ENCODE peak calls at places on chromosomes 16 and 17, in nine cellular contexts. One of them, this sample, is unnamed. For H3K27me3, the result is how much of the 10 kb centered on the place peaks cover.

GRCh38 chr16:17205279-17206139 is 265.3 kb downstream of the XYLT1 start:
- DNase-seq in psoas muscle: no peak
- DNase-seq in BE2C: no peak
- DNase-seq in dorsolateral prefrontal cortex: no peak
- DNase-seq in uterus: no peak
- DNase-seq in PC-9: no peak
- DNase-seq in Panc1: no peak
- DNase-seq in SK-N-SH: no peak
- DNase-seq in astrocyte: peak
- DNase-seq in this sample: no peak

GRCh38 chr17:82984751-82985435 is 94.5 kb upstream of the METRNL start:
- DNase-seq in astrocyte: no peak
- DNase-seq in BE2C: no peak
- DNase-seq in psoas muscle: no peak
- DNase-seq in dorsolateral prefrontal cortex: no peak
- DNase-seq in uterus: no peak
- DNase-seq in Panc1: no peak
- DNase-seq in SK-N-SH: peak
- DNase-seq in PC-9: no peak
- DNase-seq in this sample: no peak

GRCh38 chr16:4123617-4124300 is 7.5 kb upstream of the ADCY9 start:
- DNase-seq in astrocyte: peak
- DNase-seq in dorsolateral prefrontal cortex: no peak
- DNase-seq in SK-N-SH: no peak
- DNase-seq in Panc1: no peak
- DNase-seq in PC-9: peak
- DNase-seq in psoas muscle: no peak
- DNase-seq in uterus: no peak
- DNase-seq in BE2C: peak
- DNase-seq in this sample: no peak

GRCh38 chr16:17552351-17552750 is 81.6 kb upstream of the XYLT1 start:
- DNase-seq in BE2C: no peak
- DNase-seq in Panc1: no peak
- DNase-seq in PC-9: no peak
- DNase-seq in uterus: no peak
- DNase-seq in astrocyte: peak
- DNase-seq in psoas muscle: no peak
- DNase-seq in dorsolateral prefrontal cortex: no peak
- DNase-seq in SK-N-SH: no peak
- DNase-seq in this sample: no peak

GRCh38 chr17:44192750-44193149 is 6.0 kb downstream of the TMUB2 start:
- DNase-seq in dorsolateral prefrontal cortex: no peak
- DNase-seq in PC-9: no peak
- DNase-seq in uterus: no peak
- DNase-seq in BE2C: no peak
- DNase-seq in psoas muscle: no peak
- DNase-seq in astrocyte: no peak
- DNase-seq in SK-N-SH: no peak
- DNase-seq in Panc1: no peak
- DNase-seq in this sample: no peak

GRCh38 chr17:40225151-40225550 is 6.0 kb downstream of the WIPF2 start:
- DNase-seq in SK-N-SH: no peak
- DNase-seq in BE2C: no peak
- DNase-seq in astrocyte: no peak
- DNase-seq in PC-9: no peak
- DNase-seq in dorsolateral prefrontal cortex: no peak
- DNase-seq in Panc1: no peak
- DNase-seq in uterus: no peak
- DNase-seq in psoas muscle: no peak
- DNase-seq in this sample: no peak

GRCh38 chr16:72658888-72659717 is 388.8 kb downstream of the ZFHX3 start:
- DNase-seq in PC-9: no peak
- DNase-seq in BE2C: no peak
- DNase-seq in astrocyte: peak
- DNase-seq in SK-N-SH: no peak
- DNase-seq in uterus: no peak
- DNase-seq in psoas muscle: no peak
- DNase-seq in Panc1: no peak
- DNase-seq in dorsolateral prefrontal cortex: no peak
- DNase-seq in this sample: no peak

GRCh38 chr17:50270430-50271172 is 3.7 kb upstream of the TMEM92 start:
- DNase-seq in SK-N-SH: no peak
- DNase-seq in BE2C: no peak
- DNase-seq in dorsolateral prefrontal cortex: no peak
- DNase-seq in PC-9: peak
- DNase-seq in psoas muscle: no peak
- DNase-seq in astrocyte: peak
- DNase-seq in Panc1: no peak
- DNase-seq in uterus: peak
- DNase-seq in this sample: no peak

GRCh38 chr17:5272313-5272712 is 9.8 kb upstream of the RABEP1 start:
- DNase-seq in astrocyte: no peak
- DNase-seq in SK-N-SH: peak
- DNase-seq in dorsolateral prefrontal cortex: no peak
- DNase-seq in BE2C: no peak
- DNase-seq in psoas muscle: no peak
- DNase-seq in PC-9: no peak
- DNase-seq in Panc1: no peak
- DNase-seq in uterus: no peak
- DNase-seq in this sample: no peak

GRCh38 chr16:63983401-63983800 is 1138.5 kb downstream of the CDH11 start:
- DNase-seq in Panc1: no peak
- DNase-seq in uterus: no peak
- DNase-seq in PC-9: no peak
- DNase-seq in dorsolateral prefrontal cortex: no peak
- DNase-seq in SK-N-SH: no peak
- DNase-seq in psoas muscle: no peak
- DNase-seq in BE2C: no peak
- DNase-seq in astrocyte: no peak
- DNase-seq in this sample: no peak

GRCh38 chr17:36667922-36668321 is 66.5 kb downstream of the MRM1 start:
- DNase-seq in psoas muscle: no peak
- DNase-seq in astrocyte: no peak
- DNase-seq in dorsolateral prefrontal cortex: no peak
- DNase-seq in SK-N-SH: no peak
- DNase-seq in PC-9: no peak
- DNase-seq in Panc1: no peak
- DNase-seq in BE2C: no peak
- DNase-seq in uterus: no peak
- DNase-seq in this sample: no peak

GRCh38 chr16:2900526-2901075 is 11.1 kb upstream of the FLYWCH1 start:
- DNase-seq in uterus: no peak
- DNase-seq in SK-N-SH: no peak
- DNase-seq in BE2C: no peak
- DNase-seq in dorsolateral prefrontal cortex: no peak
- DNase-seq in astrocyte: no peak
- DNase-seq in psoas muscle: no peak
- DNase-seq in PC-9: no peak
- DNase-seq in Panc1: no peak
- DNase-seq in this sample: no peak

GRCh38 chr16:35188288-35189155 is 1729.1 kb downstream of the TP53TG3F start:
- DNase-seq in uterus: no peak
- DNase-seq in SK-N-SH: peak
- DNase-seq in psoas muscle: no peak
- DNase-seq in BE2C: no peak
- DNase-seq in dorsolateral prefrontal cortex: no peak
- DNase-seq in astrocyte: no peak
- DNase-seq in PC-9: peak
- DNase-seq in Panc1: no peak
- DNase-seq in this sample: no peak

GRCh38 chr17:61200349-61200735 is 199.3 kb upstream of the TBX2 start:
- DNase-seq in psoas muscle: no peak
- DNase-seq in BE2C: no peak
- DNase-seq in uterus: no peak
- DNase-seq in astrocyte: peak
- DNase-seq in SK-N-SH: no peak
- DNase-seq in PC-9: no peak
- DNase-seq in Panc1: no peak
- DNase-seq in dorsolateral prefrontal cortex: no peak
- DNase-seq in this sample: no peak

GRCh38 chr16:12559714-12560113 is 244.0 kb downstream of the CPPED1 start:
- DNase-seq in SK-N-SH: no peak
- DNase-seq in Panc1: no peak
- DNase-seq in dorsolateral prefrontal cortex: no peak
- DNase-seq in astrocyte: no peak
- DNase-seq in uterus: no peak
- DNase-seq in PC-9: no peak
- DNase-seq in BE2C: no peak
- DNase-seq in psoas muscle: no peak
- DNase-seq in this sample: no peak

GRCh38 chr16:53417976-53418375 is 16.3 kb upstream of the RBL2 start:
- DNase-seq in dorsolateral prefrontal cortex: no peak
- DNase-seq in Panc1: no peak
- DNase-seq in uterus: no peak
- DNase-seq in psoas muscle: no peak
- DNase-seq in astrocyte: no peak
- DNase-seq in PC-9: no peak
- DNase-seq in BE2C: no peak
- DNase-seq in SK-N-SH: no peak
- DNase-seq in this sample: no peak

GRCh38 chr17:74695629-74696028 is 17.1 kb downstream of the CD300LF start:
- DNase-seq in BE2C: no peak
- DNase-seq in SK-N-SH: no peak
- DNase-seq in astrocyte: no peak
- DNase-seq in PC-9: no peak
- DNase-seq in psoas muscle: no peak
- DNase-seq in Panc1: no peak
- DNase-seq in dorsolateral prefrontal cortex: no peak
- DNase-seq in uterus: no peak
- DNase-seq in this sample: no peak

GRCh38 chr16:11494029-11494428 is 92.7 kb downstream of the LITAF start:
- DNase-seq in BE2C: no peak
- DNase-seq in PC-9: no peak
- DNase-seq in SK-N-SH: peak
- DNase-seq in psoas muscle: no peak
- DNase-seq in Panc1: no peak
- DNase-seq in dorsolateral prefrontal cortex: no peak
- DNase-seq in astrocyte: no peak
- DNase-seq in uterus: no peak
- DNase-seq in this sample: no peak

GRCh38 chr16:67915831-67916723 is 15.6 kb downstream of the CTRL start:
- DNase-seq in dorsolateral prefrontal cortex: no peak
- DNase-seq in PC-9: no peak
- DNase-seq in SK-N-SH: peak
- DNase-seq in astrocyte: no peak
- DNase-seq in uterus: no peak
- DNase-seq in Panc1: no peak
- DNase-seq in BE2C: no peak
- DNase-seq in psoas muscle: no peak
- DNase-seq in this sample: no peak

GRCh38 chr16:57988929-57989328 is 11.5 kb downstream of the ZNF319 start:
- DNase-seq in PC-9: peak
- DNase-seq in BE2C: no peak
- DNase-seq in dorsolateral prefrontal cortex: peak
- DNase-seq in uterus: no peak
- DNase-seq in psoas muscle: no peak
- DNase-seq in Panc1: no peak
- DNase-seq in astrocyte: no peak
- DNase-seq in SK-N-SH: no peak
- DNase-seq in this sample: no peak

GRCh38 chr16:58843675-58844074 is 109.6 kb upstream of the GOT2 start:
- DNase-seq in dorsolateral prefrontal cortex: no peak
- DNase-seq in astrocyte: peak
- DNase-seq in uterus: no peak
- DNase-seq in PC-9: no peak
- DNase-seq in Panc1: peak
- DNase-seq in BE2C: no peak
- DNase-seq in psoas muscle: no peak
- DNase-seq in SK-N-SH: peak
- DNase-seq in this sample: no peak

GRCh38 chr16:72400257-72401078 is 228.5 kb upstream of the PMFBP1 start:
- DNase-seq in BE2C: peak
- DNase-seq in uterus: no peak
- DNase-seq in Panc1: peak
- DNase-seq in SK-N-SH: peak
- DNase-seq in PC-9: peak
- DNase-seq in dorsolateral prefrontal cortex: peak
- DNase-seq in psoas muscle: no peak
- DNase-seq in astrocyte: peak
- DNase-seq in this sample: peak

GRCh38 chr17:59327891-59328290 is 3.6 kb upstream of the YPEL2 start:
- DNase-seq in PC-9: no peak
- DNase-seq in psoas muscle: no peak
- DNase-seq in astrocyte: no peak
- DNase-seq in SK-N-SH: peak
- DNase-seq in uterus: no peak
- DNase-seq in BE2C: no peak
- DNase-seq in Panc1: no peak
- DNase-seq in dorsolateral prefrontal cortex: no peak
- DNase-seq in this sample: no peak
- TF ChIP-seq CTCF in PC-9: no peak
- TF ChIP-seq CTCF in psoas muscle: no peak
- TF ChIP-seq CTCF in astrocyte: no peak
- TF ChIP-seq CTCF in SK-N-SH: no peak
- TF ChIP-seq CTCF in uterus: no peak
- TF ChIP-seq CTCF in BE2C: no peak
- TF ChIP-seq CTCF in Panc1: no peak
- TF ChIP-seq CTCF in dorsolateral prefrontal cortex: no peak
- TF ChIP-seq CTCF in this sample: no peak

DNA sequence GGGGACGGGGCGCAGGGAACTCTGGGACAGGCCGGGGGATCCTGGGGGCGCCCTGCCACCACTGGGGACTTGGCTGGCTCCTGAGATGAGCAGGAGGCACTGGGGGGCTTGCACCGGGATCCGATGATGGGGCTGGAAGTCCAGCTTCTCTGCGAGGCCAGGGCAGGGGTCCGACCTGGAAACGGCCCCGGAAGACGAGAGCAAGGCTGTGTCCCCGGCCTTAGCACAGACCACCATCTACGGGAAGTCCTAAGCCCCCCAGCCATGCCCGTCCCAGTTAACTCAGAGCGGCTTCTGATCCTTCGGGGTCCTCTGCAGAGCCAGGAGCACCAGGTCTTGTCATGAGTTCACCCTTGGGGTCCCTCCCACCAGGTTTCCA is 573 bp downstream of the CDT1 start:
- DNase-seq in BE2C: no peak
- DNase-seq in Panc1: no peak
- DNase-seq in psoas muscle: no peak
- DNase-seq in uterus: no peak
- DNase-seq in dorsolateral prefrontal cortex: no peak
- DNase-seq in PC-9: no peak
- DNase-seq in astrocyte: no peak
- DNase-seq in SK-N-SH: peak
- DNase-seq in this sample: no peak
- H3K4me3 ChIP-seq in BE2C: peak
- H3K4me3 ChIP-seq in Panc1: peak
- H3K4me3 ChIP-seq in psoas muscle: no peak
- H3K4me3 ChIP-seq in uterus: peak
- H3K4me3 ChIP-seq in dorsolateral prefrontal cortex: peak
- H3K4me3 ChIP-seq in PC-9: peak
- H3K4me3 ChIP-seq in astrocyte: peak
- H3K4me3 ChIP-seq in SK-N-SH: peak
- H3K4me3 ChIP-seq in this sample: peak

GRCh38 chr17:81424613-81425017 is 29.4 kb downstream of the BAHCC1 start:
- DNase-seq in SK-N-SH: no peak
- DNase-seq in Panc1: no peak
- DNase-seq in astrocyte: no peak
- DNase-seq in PC-9: no peak
- DNase-seq in uterus: no peak
- DNase-seq in psoas muscle: no peak
- DNase-seq in dorsolateral prefrontal cortex: no peak
- DNase-seq in BE2C: no peak
- DNase-seq in this sample: no peak
- H3K27me3 ChIP-seq in SK-N-SH: under half
- H3K27me3 ChIP-seq in Panc1: under half
- H3K27me3 ChIP-seq in astrocyte: under half
- H3K27me3 ChIP-seq in PC-9: under half
- H3K27me3 ChIP-seq in uterus: under half
- H3K27me3 ChIP-seq in psoas muscle: under half
- H3K27me3 ChIP-seq in dorsolateral prefrontal cortex: under half
- H3K27me3 ChIP-seq in BE2C: under half
- H3K27me3 ChIP-seq in this sample: under half

GRCh38 chr16:78060295-78060694 is 37.9 kb downstream of the CLEC3A start:
- DNase-seq in PC-9: no peak
- DNase-seq in SK-N-SH: no peak
- DNase-seq in uterus: no peak
- DNase-seq in psoas muscle: no peak
- DNase-seq in astrocyte: no peak
- DNase-seq in dorsolateral prefrontal cortex: no peak
- DNase-seq in Panc1: no peak
- DNase-seq in BE2C: no peak
- DNase-seq in this sample: no peak
- TF ChIP-seq CTCF in PC-9: peak
- TF ChIP-seq CTCF in SK-N-SH: no peak
- TF ChIP-seq CTCF in uterus: no peak
- TF ChIP-seq CTCF in psoas muscle: no peak
- TF ChIP-seq CTCF in astrocyte: no peak
- TF ChIP-seq CTCF in dorsolateral prefrontal cortex: no peak
- TF ChIP-seq CTCF in Panc1: peak
- TF ChIP-seq CTCF in BE2C: no peak
- TF ChIP-seq CTCF in this sample: no peak